ENCODE peak calls at places on chromosome 17, in eight cellular contexts. T is upper lobe of right lung; A is AG09319; D is CD4-positive, alpha-beta T cell; R is H9; U is spleen; P is neural crest cell; B is WERI-Rb-1. I is an unnamed sample.

GRCh38 chr17:40121886-40122465 is at the start of gene MSL1:
- DNase-seq in T (peak), A (no peak), D (peak), R (peak), U (peak), P (peak), B (peak), I (peak)

GRCh38 chr17:44084131-44084538 is 13.6 kb downstream of the G6PC3 start:
- DNase-seq in T (peak), A (no peak), D (no peak), R (peak), U (no peak), P (no peak), B (peak), I (no peak)

GRCh38 chr17:19753049-19753444 is 4.9 kb upstream of the ALDH3A1 start:
- DNase-seq in T (peak), A (peak), D (no peak), R (peak), U (peak), P (no peak), B (no peak), I (peak)

GRCh38 chr17:48818361-48818841 is 1.4 kb upstream of the TTLL6 start:
- DNase-seq in T (no peak), A (no peak), D (no peak), R (peak), U (no peak), P (no peak), B (peak), I (no peak)

GRCh38 chr17:73027130-73027741 is 65.3 kb downstream of the SLC39A11 start:
- DNase-seq in T (no peak), A (no peak), D (no peak), R (no peak), U (no peak), P (no peak), B (no peak), I (no peak)

GRCh38 chr17:67289174-67289876 is 44.3 kb upstream of the HELZ start:
- DNase-seq in T (peak), A (peak), D (no peak), R (peak), U (peak), P (no peak), B (no peak), I (no peak)

GRCh38 chr17:80082403-80083135 is 18.8 kb upstream of the GAA start:
- DNase-seq in T (no peak), A (peak), D (peak), R (peak), U (peak), P (peak), B (peak), I (no peak)

GRCh38 chr17:3308603-3309002 is 10.4 kb upstream of the OR3A1 start:
- DNase-seq in T (no peak), A (no peak), D (no peak), R (no peak), U (no peak), P (no peak), B (no peak), I (no peak)

GRCh38 chr17:27433521-27433920 is 22.7 kb upstream of the KSR1 start:
- DNase-seq in T (peak), A (no peak), D (no peak), R (no peak), U (no peak), P (no peak), B (no peak), I (no peak)

GRCh38 chr17:29060475-29060874 is 17.5 kb downstream of the PIPOX start:
- DNase-seq in T (no peak), A (no peak), D (no peak), R (no peak), U (no peak), P (no peak), B (no peak), I (no peak)

GRCh38 chr17:61411114-61411943 is 11.7 kb downstream of the TBX2 start:
- DNase-seq in T (peak), A (peak), D (no peak), R (peak), U (peak), P (peak), B (peak), I (peak)

GRCh38 chr17:50872710-50873424 is 6.7 kb upstream of the TOB1 start:
- DNase-seq in T (no peak), A (no peak), D (peak), R (peak), U (no peak), P (no peak), B (no peak), I (no peak)

GRCh38 chr17:65389956-65390355 is 171.5 kb downstream of the AXIN2 start:
- DNase-seq in T (no peak), A (peak), D (no peak), R (no peak), U (no peak), P (no peak), B (no peak), I (no peak)

GRCh38 chr17:76354747-76355310 is 1.1 kb upstream of the PRPSAP1 start:
- DNase-seq in T (no peak), A (no peak), D (no peak), R (no peak), U (no peak), P (no peak), B (no peak), I (peak)

GRCh38 chr17:66549731-66550207 is 247.4 kb downstream of the PRKCA start:
- DNase-seq in T (no peak), A (no peak), D (no peak), R (no peak), U (no peak), P (no peak), B (no peak), I (no peak)

GRCh38 chr17:76188213-76189060 is 47.4 kb upstream of the FOXJ1 start:
- DNase-seq in T (no peak), A (no peak), D (no peak), R (no peak), U (no peak), P (no peak), B (peak), I (no peak)

GRCh38 chr17:49351572-49352140 is 10.4 kb downstream of the ZNF652 start:
- DNase-seq in T (no peak), A (no peak), D (no peak), R (no peak), U (no peak), P (no peak), B (no peak), I (no peak)

GRCh38 chr17:45114117-45114932 is 18.0 kb downstream of the PLCD3 start:
- DNase-seq in T (no peak), A (no peak), D (no peak), R (no peak), U (no peak), P (no peak), B (no peak), I (no peak)

GRCh38 chr17:41528959-41529353 is 848 bp upstream of the KRT19 start:
- DNase-seq in T (no peak), A (no peak), D (no peak), R (no peak), U (no peak), P (no peak), B (peak), I (no peak)

GRCh38 chr17:20262116-20262977 is 205.0 kb downstream of the LGALS9B start:
- DNase-seq in T (no peak), A (no peak), D (no peak), R (no peak), U (no peak), P (no peak), B (no peak), I (no peak)

DNA sequence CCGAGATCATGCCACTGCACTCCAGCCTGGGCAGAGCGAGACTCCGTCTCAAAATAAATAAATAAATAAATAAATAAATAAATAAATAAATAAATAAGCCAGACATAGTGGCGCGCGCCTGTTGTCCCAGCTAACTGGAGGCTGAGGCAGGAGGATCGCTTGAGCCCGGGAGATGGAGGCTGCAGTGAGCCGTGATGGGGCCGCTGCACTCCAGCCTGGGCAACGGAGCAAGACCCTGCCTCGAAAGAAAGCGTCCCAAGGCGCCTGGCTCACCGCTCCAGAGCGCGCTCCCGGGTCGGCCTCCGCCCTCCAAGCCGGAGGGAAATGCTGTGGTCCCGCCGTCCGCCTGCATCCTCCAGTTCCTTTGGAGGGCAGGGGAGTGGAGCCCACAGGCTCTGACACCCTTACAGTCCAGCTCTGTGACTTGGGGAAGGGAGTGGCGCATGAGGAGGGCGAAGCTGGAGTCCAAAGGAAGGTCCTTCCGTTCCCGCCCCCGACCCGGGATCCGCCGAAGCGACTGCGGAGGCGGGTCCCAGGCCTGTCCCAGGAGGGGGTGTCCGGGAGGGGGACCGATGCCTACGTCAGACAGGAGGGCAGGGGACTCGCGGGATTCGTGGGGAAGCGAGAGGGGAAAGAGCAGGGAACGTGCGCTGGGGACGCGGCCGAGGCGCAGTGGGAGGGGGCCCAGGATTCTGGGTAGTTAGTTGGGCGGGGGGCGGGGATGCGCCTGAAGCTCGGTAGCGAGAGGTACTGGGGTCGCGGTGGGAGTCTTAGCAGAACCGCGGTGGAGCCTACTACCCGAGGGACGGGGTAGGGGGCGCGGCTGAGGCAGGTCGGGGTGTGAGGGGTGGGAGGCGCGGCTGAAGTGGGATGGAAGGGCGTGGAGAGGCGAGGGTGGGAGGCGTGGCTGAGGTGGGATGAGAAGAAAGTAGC is 8.4 kb upstream of the TRPV2 start:
- DNase-seq in T (peak), A (no peak), D (no peak), R (peak), U (peak), P (peak), B (no peak), I (no peak)
- TF ChIP-seq CTCF in T (no peak), A (no peak), D (no peak), R (peak), U (no peak), P (no peak), B (no peak), I (no peak)

DNA sequence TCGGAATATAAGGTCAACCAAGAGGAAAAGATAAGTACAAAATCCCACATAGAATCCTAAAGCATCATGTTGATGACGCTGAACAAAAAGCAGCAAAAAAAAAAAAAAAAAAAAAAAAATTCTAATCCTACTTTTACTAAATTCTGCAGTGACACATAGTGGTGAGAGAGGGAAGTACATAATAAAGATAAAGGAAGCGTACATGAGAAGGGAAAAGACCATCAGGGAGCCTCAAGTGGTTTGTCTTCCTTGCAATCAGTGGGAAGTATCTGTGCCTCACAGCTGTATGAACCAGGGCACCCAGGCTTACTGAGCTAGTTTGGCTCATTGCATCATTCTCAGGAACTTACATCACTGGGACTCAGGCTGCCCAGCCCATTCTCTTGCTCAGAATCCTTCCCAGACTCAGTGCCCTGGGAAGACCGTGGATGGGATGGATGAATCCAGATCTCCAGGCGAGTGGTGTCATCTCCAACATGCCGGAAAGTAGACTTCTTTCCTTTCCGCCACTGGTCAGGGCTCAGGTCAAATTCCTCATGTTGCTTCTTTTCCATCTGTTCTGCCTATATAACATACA is 21.2 kb downstream of the SMG6 start:
- DNase-seq in T (no peak), A (peak), D (no peak), R (peak), U (no peak), P (no peak), B (no peak), I (no peak)
- TF ChIP-seq CTCF in T (peak), A (peak), D (peak), R (peak), U (peak), P (peak), B (peak), I (peak)

DNA sequence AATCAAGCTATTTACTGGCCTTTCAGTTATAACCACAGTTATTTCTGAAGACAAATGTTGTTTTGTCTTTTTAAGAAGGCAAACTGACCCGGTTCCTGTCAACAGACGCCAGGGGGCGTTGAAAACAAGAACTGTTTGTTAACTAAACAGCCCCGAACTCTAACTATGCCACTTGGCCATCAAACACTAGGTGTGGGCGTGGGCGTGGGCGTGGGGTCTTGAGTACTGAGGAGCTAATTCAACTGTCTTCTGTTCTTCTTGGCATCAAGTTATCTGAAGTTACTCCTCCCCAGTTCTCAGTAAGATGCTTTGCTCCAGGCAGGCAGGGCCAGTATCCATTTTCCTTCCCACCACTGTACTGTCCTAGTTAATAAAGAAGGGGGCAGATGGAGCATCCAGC is 63.3 kb upstream of the MTMR4 start:
- DNase-seq in T (peak), A (peak), D (peak), R (peak), U (peak), P (peak), B (peak), I (no peak)
- TF ChIP-seq CTCF in T (peak), A (peak), D (peak), R (peak), U (peak), P (peak), B (peak), I (peak)

GRCh38 chr17:35063514-35064223 is at the start of gene RFFL:
- DNase-seq in T (peak), A (peak), D (peak), R (peak), U (peak), P (peak), B (peak), I (peak)
- TF ChIP-seq CTCF in T (peak), A (peak), D (peak), R (no peak), U (peak), P (no peak), B (peak), I (peak)

GRCh38 chr17:31446195-31446967 is 54.9 kb downstream of the RAB11FIP4 start:
- DNase-seq in T (no peak), A (no peak), D (no peak), R (no peak), U (no peak), P (no peak), B (no peak), I (no peak)
- TF ChIP-seq CTCF in T (no peak), A (no peak), D (no peak), R (peak), U (no peak), P (no peak), B (no peak), I (peak)